ENCODE peak calls at places on chromosomes 7 and 10, in four cellular contexts. E is brain microvascular endothelial cell; O is CD8-positive, alpha-beta T cell; S is cardiac muscle cell. Z is an unnamed sample.
A peak's percentile ranks its signal among the peaks of the same experiment; 100 is the strongest.

GRCh38 chr10:131520206-131520605 is 208.7 kb upstream of the TCERG1L start:
- DNase-seq in E (no peak), O (no peak), S (no peak), Z (no peak)

GRCh38 chr7:149866817-149867447 is 6.8 kb upstream of the ATP6V0E2 start:
- DNase-seq in E (peak; percentile 62), O (no peak), S (no peak), Z (no peak)

GRCh38 chr7:82044497-82045080 is 274.7 kb upstream of the HGF start:
- DNase-seq in E (peak; percentile 45), O (no peak), S (peak; percentile 61), Z (peak; percentile 42)

GRCh38 chr10:22620140-22620857 is 94.1 kb downstream of the PIP4K2A start:
- DNase-seq in E (peak; percentile 93), O (no peak), S (no peak), Z (no peak)

GRCh38 chr10:95388072-95388471 is 97.3 kb upstream of the PDLIM1 start:
- DNase-seq in E (no peak), O (no peak), S (no peak), Z (no peak)

GRCh38 chr7:103912906-103913610 is 76.4 kb downstream of the RELN start:
- DNase-seq in E (no peak), O (no peak), S (no peak), Z (no peak)

GRCh38 chr7:100584677-100585510 is 1.0 kb downstream of the LRCH4 start:
- DNase-seq in E (peak; percentile 70), O (no peak), S (peak; percentile 65), Z (peak; percentile 93)

GRCh38 chr7:2993868-2994267 is 49.8 kb downstream of the CARD11 start:
- DNase-seq in E (no peak), O (no peak), S (no peak), Z (peak; percentile 44)

GRCh38 chr7:108351715-108352114 is 104.5 kb downstream of the NRCAM start:
- DNase-seq in E (no peak), O (no peak), S (no peak), Z (peak; percentile 48)

GRCh38 chr7:137985253-137985896 is 16.5 kb downstream of the CREB3L2 start:
- DNase-seq in E (peak; percentile 65), O (no peak), S (peak; percentile 41), Z (no peak)

GRCh38 chr10:89352039-89352597 is 24.3 kb downstream of the IFIT3 start:
- DNase-seq in E (peak; percentile 93), O (no peak), S (peak; percentile 52), Z (peak; percentile 96)

GRCh38 chr10:84783386-84783785 is 455.0 kb downstream of the CCSER2 start:
- DNase-seq in E (peak; percentile 49), O (no peak), S (peak; percentile 62), Z (peak; percentile 57)

GRCh38 chr10:131113892-131114291 is 197.6 kb downstream of the TCERG1L start:
- DNase-seq in E (no peak), O (no peak), S (no peak), Z (no peak)

GRCh38 chr10:14186245-14186644 is 144.5 kb downstream of the FRMD4A start:
- DNase-seq in E (peak; percentile 51), O (no peak), S (no peak), Z (no peak)

GRCh38 chr7:102916881-102917280 is 4.1 kb downstream of the LRRC17 start:
- DNase-seq in E (peak; percentile 20), O (no peak), S (no peak), Z (no peak)

GRCh38 chr7:151472644-151473380 is 32.9 kb upstream of the CRYGN start:
- DNase-seq in E (peak; percentile 74), O (no peak), S (no peak), Z (no peak)

GRCh38 chr10:91804126-91804510 is 5.9 kb downstream of the TNKS2 start:
- DNase-seq in E (no peak), O (no peak), S (no peak), Z (no peak)

GRCh38 chr7:128888039-128888755 is 22.3 kb downstream of the KCP start:
- DNase-seq in E (no peak), O (no peak), S (no peak), Z (no peak)

GRCh38 chr10:132685121-132685891 is 100.6 kb downstream of the NKX6-2 start:
- DNase-seq in E (peak; percentile 73), O (peak; percentile 29), S (no peak), Z (peak; percentile 67)

GRCh38 chr7:114889646-114890285 is 32.1 kb upstream of the MDFIC start:
- DNase-seq in E (peak; percentile 90), O (no peak), S (no peak), Z (peak; percentile 20)

GRCh38 chr10:126480648-126481047 is 92.4 kb upstream of the ADAM12 start:
- DNase-seq in E (no peak), O (no peak), S (no peak), Z (no peak)

GRCh38 chr7:43220250-43220649 is 107.8 kb downstream of the HECW1 start:
- DNase-seq in E (peak; percentile 96), O (no peak), S (no peak), Z (no peak)

GRCh38 chr10:31381766-31382316 is 62.8 kb downstream of the ZEB1 start:
- DNase-seq in E (peak; percentile 7), O (no peak), S (no peak), Z (no peak)

GRCh38 chr10:113473851-113474250 is 79.0 kb upstream of the HABP2 start:
- DNase-seq in E (no peak), O (no peak), S (no peak), Z (no peak)

GRCh38 chr7:13897825-13898224 is 91.6 kb downstream of the ETV1 start:
- DNase-seq in E (no peak), O (no peak), S (no peak), Z (no peak)

GRCh38 chr7:13894956-13895355 is 94.5 kb downstream of the ETV1 start:
- DNase-seq in E (no peak), O (no peak), S (no peak), Z (no peak)

GRCh38 chr7:13901577-13901976 is 87.9 kb downstream of the ETV1 start:
- DNase-seq in E (no peak), O (no peak), S (no peak), Z (no peak)

GRCh38 chr7:13903997-13904396 is 85.5 kb downstream of the ETV1 start:
- DNase-seq in E (no peak), O (no peak), S (no peak), Z (no peak)

DNA sequence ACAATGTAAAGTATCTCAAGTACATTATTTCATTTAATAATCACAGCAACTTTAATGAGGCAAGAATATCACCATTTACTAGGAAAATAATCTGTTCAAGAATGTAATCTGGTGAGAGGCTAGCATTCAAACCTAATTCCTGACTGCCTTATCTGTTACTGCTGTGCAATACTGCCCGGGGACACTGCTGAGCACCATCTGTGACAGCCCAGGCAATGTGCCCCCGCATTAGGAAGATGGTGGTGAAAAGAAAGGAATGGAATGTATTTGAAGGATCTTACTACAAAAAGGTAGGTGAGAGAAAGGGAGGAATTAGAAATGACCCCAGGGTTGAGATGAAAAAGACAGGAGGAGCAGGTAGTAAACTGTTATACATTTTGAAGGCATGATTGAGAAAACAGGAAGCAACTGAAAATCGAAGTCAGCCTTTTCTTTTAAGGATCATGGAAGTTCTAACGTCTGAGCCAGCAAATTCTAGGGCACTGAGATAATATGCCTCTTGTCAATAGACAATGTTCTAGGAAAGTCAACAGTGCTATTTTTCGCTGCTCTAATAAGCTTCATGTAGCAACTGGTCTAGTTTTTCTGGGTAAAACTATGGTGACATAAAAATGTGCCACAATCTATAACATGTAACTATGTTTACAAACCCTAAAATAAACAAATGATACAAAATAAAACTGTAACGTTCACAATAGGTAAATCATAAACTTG is 90.4 kb downstream of the ETV1 start:
- DNase-seq in E (no peak), O (no peak), S (no peak), Z (no peak)
- TF ChIP-seq CTCF in E (no peak), O (no peak), S (no peak), Z (no peak)

GRCh38 chr7:38700111-38700510 is 68.9 kb upstream of the AMPH start:
- DNase-seq in E (no peak), O (no peak), S (peak; percentile 7), Z (no peak)

GRCh38 chr7:38703093-38703492 is 71.9 kb upstream of the AMPH start:
- DNase-seq in E (no peak), O (no peak), S (no peak), Z (no peak)

GRCh38 chr7:38702002-38702535 is 70.9 kb upstream of the AMPH start:
- DNase-seq in E (no peak), O (no peak), S (no peak), Z (no peak)

GRCh38 chr7:38704041-38704547 is 72.9 kb upstream of the AMPH start:
- DNase-seq in E (no peak), O (no peak), S (no peak), Z (no peak)

GRCh38 chr7:38699481-38699880 is 68.3 kb upstream of the AMPH start:
- DNase-seq in E (no peak), O (no peak), S (no peak), Z (no peak)
- H3K36me3 ChIP-seq in E (no peaks in the 10 kb centered on the region), O (no peaks in the 10 kb centered on the region), S (no peaks in the 10 kb centered on the region), Z (no peaks in the 10 kb centered on the region)

GRCh38 chr10:97686301-97686961 is 610 bp downstream of the AVPI1 start:
- DNase-seq in E (no peak), O (no peak), S (no peak), Z (no peak)
- TF ChIP-seq CTCF in E (no peak), O (no peak), S (no peak), Z (no peak)

GRCh38 chr7:45106820-45107219 is 4.7 kb downstream of the TBRG4 start:
- DNase-seq in E (no peak), O (no peak), S (no peak), Z (no peak)

GRCh38 chr7:45102785-45103712 is 8.4 kb downstream of the TBRG4 start:
- DNase-seq in E (no peak), O (no peak), S (no peak), Z (no peak)

GRCh38 chr7:45105588-45106188 is 5.8 kb downstream of the TBRG4 start:
- DNase-seq in E (no peak), O (no peak), S (no peak), Z (no peak)

GRCh38 chr7:45103958-45104843 is 7.3 kb downstream of the TBRG4 start:
- DNase-seq in E (no peak), O (no peak), S (no peak), Z (no peak)

DNA sequence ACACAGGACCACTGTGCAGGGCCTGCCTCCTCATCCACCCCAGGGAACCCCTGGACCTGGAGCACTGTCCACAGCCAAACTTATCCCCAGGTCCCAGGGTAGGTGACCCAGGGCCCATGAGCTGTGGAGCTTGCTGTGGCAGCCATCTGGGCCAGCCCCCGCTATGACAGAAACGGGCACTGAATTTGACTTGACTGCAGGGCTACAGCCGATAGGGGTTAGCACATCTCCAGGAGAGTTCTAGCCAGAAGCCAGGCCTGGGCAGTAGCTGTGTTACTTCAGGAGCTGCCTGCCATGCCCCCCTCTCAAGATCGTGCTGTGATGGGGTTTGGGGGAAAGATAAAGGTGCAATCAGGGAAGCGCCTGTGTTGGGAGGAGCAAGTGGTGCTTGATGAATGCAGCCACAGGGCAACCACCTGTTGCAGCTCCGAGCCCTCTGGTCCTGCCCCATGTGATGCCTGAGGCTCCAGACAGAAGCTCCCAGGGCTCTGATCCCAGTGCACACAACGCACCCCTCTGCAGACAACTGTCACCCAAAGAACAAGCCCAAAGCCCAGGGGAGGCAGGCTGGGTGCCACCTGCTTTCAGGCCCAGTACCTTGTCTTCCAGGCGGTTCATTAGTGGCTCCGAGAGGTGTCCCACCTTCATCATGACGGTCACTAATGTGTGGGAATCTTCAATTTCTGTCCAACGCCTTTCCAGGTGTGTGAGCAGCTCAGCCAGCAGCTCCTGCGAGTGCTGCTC is 6.5 kb downstream of the TBRG4 start:
- DNase-seq in E (no peak), O (no peak), S (no peak), Z (no peak)
- H3K36me3 ChIP-seq in E (peaks cover 89% of the 10 kb centered on the region), O (peaks cover 91% of the 10 kb centered on the region), S (peaks cover 77% of the 10 kb centered on the region), Z (peaks cover 22% of the 10 kb centered on the region)